ENCODE peak calls at places on chromosomes 4 and X, in nine cellular contexts. One of them, this sample, is unnamed.

GRCh38 chr4:153113838-153114105 is 90.5 kb upstream of the TRIM2 start:
- DNase-seq in AG20443: no peak
- DNase-seq in ACHN: no peak
- DNase-seq in NCI-H748 treated with DMSO at 0.1 percent for 48 hours: no peak
- DNase-seq in ovary: no peak
- DNase-seq in upper lobe of right lung: no peak
- DNase-seq in GM18507: no peak
- DNase-seq in stimulated activated CD4-positive, alpha-beta T cell treated with anti-CD3 and anti-CD28 coated beads, TNF-alpha, amount 100 ng/mL, for 1 hour: no peak
- DNase-seq in T-helper 1 cell: no peak
- DNase-seq in this sample: no peak

GRCh38 chrX:18702362-18703195 is 4.9 kb upstream of the PPEF1 start:
- DNase-seq in upper lobe of right lung: no peak
- DNase-seq in T-helper 1 cell: no peak
- DNase-seq in ovary: no peak
- DNase-seq in stimulated activated CD4-positive, alpha-beta T cell treated with anti-CD3 and anti-CD28 coated beads, TNF-alpha, amount 100 ng/mL, for 1 hour: no peak
- DNase-seq in AG20443: no peak
- DNase-seq in GM18507: no peak
- DNase-seq in ACHN: no peak
- DNase-seq in NCI-H748 treated with DMSO at 0.1 percent for 48 hours: no peak
- DNase-seq in this sample: no peak

GRCh38 chrX:139112432-139112831 is 400.9 kb upstream of the FGF13 start:
- DNase-seq in ACHN: no peak
- DNase-seq in AG20443: peak; percentile 22
- DNase-seq in upper lobe of right lung: no peak
- DNase-seq in GM18507: no peak
- DNase-seq in T-helper 1 cell: no peak
- DNase-seq in stimulated activated CD4-positive, alpha-beta T cell treated with anti-CD3 and anti-CD28 coated beads, TNF-alpha, amount 100 ng/mL, for 1 hour: no peak
- DNase-seq in NCI-H748 treated with DMSO at 0.1 percent for 48 hours: no peak
- DNase-seq in ovary: no peak
- DNase-seq in this sample: no peak

GRCh38 chr4:139823746-139824145 is 158.1 kb downstream of the MGST2 start:
- DNase-seq in AG20443: no peak
- DNase-seq in ACHN: no peak
- DNase-seq in NCI-H748 treated with DMSO at 0.1 percent for 48 hours: peak; percentile 47
- DNase-seq in T-helper 1 cell: no peak
- DNase-seq in GM18507: no peak
- DNase-seq in ovary: no peak
- DNase-seq in upper lobe of right lung: no peak
- DNase-seq in stimulated activated CD4-positive, alpha-beta T cell treated with anti-CD3 and anti-CD28 coated beads, TNF-alpha, amount 100 ng/mL, for 1 hour: no peak
- DNase-seq in this sample: no peak

GRCh38 chr4:142406917-142407501 is 439.1 kb downstream of the INPP4B start:
- DNase-seq in NCI-H748 treated with DMSO at 0.1 percent for 48 hours: no peak
- DNase-seq in ovary: no peak
- DNase-seq in upper lobe of right lung: no peak
- DNase-seq in GM18507: no peak
- DNase-seq in ACHN: no peak
- DNase-seq in stimulated activated CD4-positive, alpha-beta T cell treated with anti-CD3 and anti-CD28 coated beads, TNF-alpha, amount 100 ng/mL, for 1 hour: no peak
- DNase-seq in T-helper 1 cell: peak; percentile 82
- DNase-seq in AG20443: no peak
- DNase-seq in this sample: no peak

GRCh38 chr4:7970031-7970946 is 30.6 kb upstream of the AFAP1 start:
- DNase-seq in upper lobe of right lung: no peak
- DNase-seq in GM18507: no peak
- DNase-seq in NCI-H748 treated with DMSO at 0.1 percent for 48 hours: no peak
- DNase-seq in AG20443: no peak
- DNase-seq in ACHN: no peak
- DNase-seq in stimulated activated CD4-positive, alpha-beta T cell treated with anti-CD3 and anti-CD28 coated beads, TNF-alpha, amount 100 ng/mL, for 1 hour: no peak
- DNase-seq in ovary: no peak
- DNase-seq in T-helper 1 cell: peak; percentile 69
- DNase-seq in this sample: peak; percentile 61

GRCh38 chr4:103272174-103272573 is 74.0 kb upstream of the CENPE start:
- DNase-seq in ACHN: no peak
- DNase-seq in GM18507: no peak
- DNase-seq in stimulated activated CD4-positive, alpha-beta T cell treated with anti-CD3 and anti-CD28 coated beads, TNF-alpha, amount 100 ng/mL, for 1 hour: no peak
- DNase-seq in upper lobe of right lung: no peak
- DNase-seq in NCI-H748 treated with DMSO at 0.1 percent for 48 hours: no peak
- DNase-seq in AG20443: no peak
- DNase-seq in ovary: no peak
- DNase-seq in T-helper 1 cell: no peak
- DNase-seq in this sample: no peak

GRCh38 chr4:142274137-142274536 is 572.0 kb downstream of the INPP4B start:
- DNase-seq in GM18507: no peak
- DNase-seq in ovary: no peak
- DNase-seq in T-helper 1 cell: no peak
- DNase-seq in AG20443: no peak
- DNase-seq in NCI-H748 treated with DMSO at 0.1 percent for 48 hours: no peak
- DNase-seq in stimulated activated CD4-positive, alpha-beta T cell treated with anti-CD3 and anti-CD28 coated beads, TNF-alpha, amount 100 ng/mL, for 1 hour: no peak
- DNase-seq in ACHN: peak; percentile 30
- DNase-seq in upper lobe of right lung: no peak
- DNase-seq in this sample: no peak

GRCh38 chrX:2387614-2388239 is 113.0 kb downstream of the DHRSX start:
- DNase-seq in stimulated activated CD4-positive, alpha-beta T cell treated with anti-CD3 and anti-CD28 coated beads, TNF-alpha, amount 100 ng/mL, for 1 hour: no peak
- DNase-seq in NCI-H748 treated with DMSO at 0.1 percent for 48 hours: no peak
- DNase-seq in ovary: no peak
- DNase-seq in T-helper 1 cell: no peak
- DNase-seq in ACHN: no peak
- DNase-seq in AG20443: no peak
- DNase-seq in GM18507: no peak
- DNase-seq in upper lobe of right lung: no peak
- DNase-seq in this sample: no peak

GRCh38 chr4:4990857-4991540 is 28.3 kb downstream of the CYTL1 start:
- DNase-seq in NCI-H748 treated with DMSO at 0.1 percent for 48 hours: no peak
- DNase-seq in ACHN: peak; percentile 64
- DNase-seq in T-helper 1 cell: no peak
- DNase-seq in AG20443: peak; percentile 96
- DNase-seq in ovary: peak; percentile 84
- DNase-seq in upper lobe of right lung: no peak
- DNase-seq in stimulated activated CD4-positive, alpha-beta T cell treated with anti-CD3 and anti-CD28 coated beads, TNF-alpha, amount 100 ng/mL, for 1 hour: no peak
- DNase-seq in GM18507: no peak
- DNase-seq in this sample: no peak

GRCh38 chr4:169064281-169064680 is 54.2 kb upstream of the CBR4 start:
- DNase-seq in NCI-H748 treated with DMSO at 0.1 percent for 48 hours: no peak
- DNase-seq in ACHN: no peak
- DNase-seq in ovary: no peak
- DNase-seq in upper lobe of right lung: no peak
- DNase-seq in AG20443: peak; percentile 35
- DNase-seq in stimulated activated CD4-positive, alpha-beta T cell treated with anti-CD3 and anti-CD28 coated beads, TNF-alpha, amount 100 ng/mL, for 1 hour: no peak
- DNase-seq in GM18507: no peak
- DNase-seq in T-helper 1 cell: no peak
- DNase-seq in this sample: no peak

GRCh38 chr4:141028024-141028529 is 105.2 kb downstream of the RNF150 start:
- DNase-seq in GM18507: no peak
- DNase-seq in stimulated activated CD4-positive, alpha-beta T cell treated with anti-CD3 and anti-CD28 coated beads, TNF-alpha, amount 100 ng/mL, for 1 hour: no peak
- DNase-seq in AG20443: peak; percentile 40
- DNase-seq in T-helper 1 cell: no peak
- DNase-seq in ovary: no peak
- DNase-seq in upper lobe of right lung: no peak
- DNase-seq in NCI-H748 treated with DMSO at 0.1 percent for 48 hours: no peak
- DNase-seq in ACHN: no peak
- DNase-seq in this sample: no peak

GRCh38 chr4:183330841-183331240 is 8.6 kb upstream of the CLDN24 start:
- DNase-seq in upper lobe of right lung: no peak
- DNase-seq in AG20443: no peak
- DNase-seq in GM18507: no peak
- DNase-seq in T-helper 1 cell: no peak
- DNase-seq in stimulated activated CD4-positive, alpha-beta T cell treated with anti-CD3 and anti-CD28 coated beads, TNF-alpha, amount 100 ng/mL, for 1 hour: no peak
- DNase-seq in ACHN: no peak
- DNase-seq in NCI-H748 treated with DMSO at 0.1 percent for 48 hours: no peak
- DNase-seq in ovary: no peak
- DNase-seq in this sample: no peak

GRCh38 chrX:40245411-40246140 is 147.8 kb upstream of the BCOR start:
- DNase-seq in NCI-H748 treated with DMSO at 0.1 percent for 48 hours: no peak
- DNase-seq in ovary: peak; percentile 43
- DNase-seq in ACHN: no peak
- DNase-seq in stimulated activated CD4-positive, alpha-beta T cell treated with anti-CD3 and anti-CD28 coated beads, TNF-alpha, amount 100 ng/mL, for 1 hour: no peak
- DNase-seq in upper lobe of right lung: peak; percentile 62
- DNase-seq in AG20443: peak; percentile 35
- DNase-seq in T-helper 1 cell: no peak
- DNase-seq in GM18507: no peak
- DNase-seq in this sample: no peak

GRCh38 chrX:136496359-136496767 is 1.0 kb upstream of the HTATSF1 start:
- DNase-seq in ovary: no peak
- DNase-seq in AG20443: no peak
- DNase-seq in NCI-H748 treated with DMSO at 0.1 percent for 48 hours: no peak
- DNase-seq in upper lobe of right lung: no peak
- DNase-seq in GM18507: no peak
- DNase-seq in ACHN: no peak
- DNase-seq in T-helper 1 cell: no peak
- DNase-seq in stimulated activated CD4-positive, alpha-beta T cell treated with anti-CD3 and anti-CD28 coated beads, TNF-alpha, amount 100 ng/mL, for 1 hour: no peak
- DNase-seq in this sample: no peak

GRCh38 chrX:70172964-70173363 is 4.3 kb upstream of the DGAT2L6 start:
- DNase-seq in ovary: no peak
- DNase-seq in T-helper 1 cell: no peak
- DNase-seq in ACHN: no peak
- DNase-seq in stimulated activated CD4-positive, alpha-beta T cell treated with anti-CD3 and anti-CD28 coated beads, TNF-alpha, amount 100 ng/mL, for 1 hour: no peak
- DNase-seq in NCI-H748 treated with DMSO at 0.1 percent for 48 hours: no peak
- DNase-seq in upper lobe of right lung: no peak
- DNase-seq in GM18507: no peak
- DNase-seq in AG20443: no peak
- DNase-seq in this sample: no peak

GRCh38 chr4:26899991-26900390 is 39.4 kb downstream of the STIM2 start:
- DNase-seq in AG20443: no peak
- DNase-seq in ovary: no peak
- DNase-seq in ACHN: no peak
- DNase-seq in T-helper 1 cell: no peak
- DNase-seq in upper lobe of right lung: no peak
- DNase-seq in GM18507: no peak
- DNase-seq in NCI-H748 treated with DMSO at 0.1 percent for 48 hours: no peak
- DNase-seq in stimulated activated CD4-positive, alpha-beta T cell treated with anti-CD3 and anti-CD28 coated beads, TNF-alpha, amount 100 ng/mL, for 1 hour: no peak
- DNase-seq in this sample: no peak

GRCh38 chr4:39913466-39913865 is 64.2 kb downstream of the PDS5A start:
- DNase-seq in T-helper 1 cell: no peak
- DNase-seq in GM18507: no peak
- DNase-seq in stimulated activated CD4-positive, alpha-beta T cell treated with anti-CD3 and anti-CD28 coated beads, TNF-alpha, amount 100 ng/mL, for 1 hour: no peak
- DNase-seq in AG20443: no peak
- DNase-seq in ovary: no peak
- DNase-seq in NCI-H748 treated with DMSO at 0.1 percent for 48 hours: no peak
- DNase-seq in ACHN: no peak
- DNase-seq in upper lobe of right lung: no peak
- DNase-seq in this sample: no peak

GRCh38 chr4:111334356-111334755 is 711.5 kb upstream of the PITX2 start:
- DNase-seq in AG20443: no peak
- DNase-seq in ACHN: no peak
- DNase-seq in NCI-H748 treated with DMSO at 0.1 percent for 48 hours: no peak
- DNase-seq in T-helper 1 cell: no peak
- DNase-seq in ovary: no peak
- DNase-seq in upper lobe of right lung: no peak
- DNase-seq in GM18507: no peak
- DNase-seq in stimulated activated CD4-positive, alpha-beta T cell treated with anti-CD3 and anti-CD28 coated beads, TNF-alpha, amount 100 ng/mL, for 1 hour: no peak
- DNase-seq in this sample: no peak

GRCh38 chr4:6840062-6840976 is 57.8 kb downstream of the KIAA0232 start:
- DNase-seq in NCI-H748 treated with DMSO at 0.1 percent for 48 hours: no peak
- DNase-seq in ACHN: no peak
- DNase-seq in AG20443: peak; percentile 53
- DNase-seq in T-helper 1 cell: no peak
- DNase-seq in upper lobe of right lung: no peak
- DNase-seq in GM18507: no peak
- DNase-seq in stimulated activated CD4-positive, alpha-beta T cell treated with anti-CD3 and anti-CD28 coated beads, TNF-alpha, amount 100 ng/mL, for 1 hour: no peak
- DNase-seq in ovary: no peak
- DNase-seq in this sample: no peak

GRCh38 chr4:54382623-54383022 is 153.5 kb downstream of the PDGFRA start:
- DNase-seq in T-helper 1 cell: peak; percentile 41
- DNase-seq in GM18507: no peak
- DNase-seq in ovary: no peak
- DNase-seq in upper lobe of right lung: no peak
- DNase-seq in ACHN: no peak
- DNase-seq in stimulated activated CD4-positive, alpha-beta T cell treated with anti-CD3 and anti-CD28 coated beads, TNF-alpha, amount 100 ng/mL, for 1 hour: no peak
- DNase-seq in NCI-H748 treated with DMSO at 0.1 percent for 48 hours: no peak
- DNase-seq in AG20443: no peak
- DNase-seq in this sample: no peak

GRCh38 chrX:40272786-40273185 is 175.0 kb upstream of the BCOR start:
- DNase-seq in upper lobe of right lung: no peak
- DNase-seq in NCI-H748 treated with DMSO at 0.1 percent for 48 hours: no peak
- DNase-seq in stimulated activated CD4-positive, alpha-beta T cell treated with anti-CD3 and anti-CD28 coated beads, TNF-alpha, amount 100 ng/mL, for 1 hour: no peak
- DNase-seq in ACHN: no peak
- DNase-seq in AG20443: no peak
- DNase-seq in T-helper 1 cell: no peak
- DNase-seq in GM18507: no peak
- DNase-seq in ovary: no peak
- DNase-seq in this sample: no peak

GRCh38 chrX:150683536-150684146 is 9.6 kb upstream of the MTMR1 start:
- DNase-seq in T-helper 1 cell: peak; percentile 53
- DNase-seq in GM18507: no peak
- DNase-seq in ACHN: peak; percentile 33
- DNase-seq in NCI-H748 treated with DMSO at 0.1 percent for 48 hours: peak; percentile 59
- DNase-seq in upper lobe of right lung: no peak
- DNase-seq in ovary: no peak
- DNase-seq in stimulated activated CD4-positive, alpha-beta T cell treated with anti-CD3 and anti-CD28 coated beads, TNF-alpha, amount 100 ng/mL, for 1 hour: no peak
- DNase-seq in AG20443: peak; percentile 29
- DNase-seq in this sample: no peak

GRCh38 chr4:113404846-113405245 is 355.4 kb downstream of the ANK2 start:
- DNase-seq in T-helper 1 cell: no peak
- DNase-seq in AG20443: no peak
- DNase-seq in GM18507: no peak
- DNase-seq in NCI-H748 treated with DMSO at 0.1 percent for 48 hours: no peak
- DNase-seq in stimulated activated CD4-positive, alpha-beta T cell treated with anti-CD3 and anti-CD28 coated beads, TNF-alpha, amount 100 ng/mL, for 1 hour: no peak
- DNase-seq in ovary: no peak
- DNase-seq in upper lobe of right lung: no peak
- DNase-seq in ACHN: no peak
- DNase-seq in this sample: no peak

GRCh38 chr4:145170209-145170608 is 10.2 kb downstream of the OTUD4 start:
- DNase-seq in GM18507: no peak
- DNase-seq in NCI-H748 treated with DMSO at 0.1 percent for 48 hours: no peak
- DNase-seq in T-helper 1 cell: no peak
- DNase-seq in upper lobe of right lung: no peak
- DNase-seq in ACHN: no peak
- DNase-seq in stimulated activated CD4-positive, alpha-beta T cell treated with anti-CD3 and anti-CD28 coated beads, TNF-alpha, amount 100 ng/mL, for 1 hour: no peak
- DNase-seq in ovary: no peak
- DNase-seq in AG20443: no peak
- DNase-seq in this sample: no peak

GRCh38 chr4:107853444-107854325 is 29.0 kb downstream of the SGMS2 start:
- DNase-seq in upper lobe of right lung: no peak
- DNase-seq in ACHN: peak; percentile 57
- DNase-seq in NCI-H748 treated with DMSO at 0.1 percent for 48 hours: no peak
- DNase-seq in ovary: no peak
- DNase-seq in T-helper 1 cell: no peak
- DNase-seq in stimulated activated CD4-positive, alpha-beta T cell treated with anti-CD3 and anti-CD28 coated beads, TNF-alpha, amount 100 ng/mL, for 1 hour: no peak
- DNase-seq in GM18507: no peak
- DNase-seq in AG20443: peak; percentile 26
- DNase-seq in this sample: no peak

This sample was measured in GM12891.